ENCODE peak calls at places on chromosomes 12 and 14, in four cellular contexts. V is stomach, U is AG04450, X is right lobe of liver. F is an unnamed sample.

GRCh38 chr14:68794856-68795601 is 2.2 kb upstream of the ZFP36L1 start:
- DNase-seq in U (peak), X (peak), V (peak), F (no peak)

GRCh38 chr12:51549637-51550036 is 41.4 kb upstream of the SCN8A start:
- DNase-seq in V (no peak), X (no peak), U (no peak), F (no peak)

GRCh38 chr12:56766535-56766934 is 3.4 kb downstream of the HSD17B6 start:
- DNase-seq in X (no peak), V (no peak), U (no peak), F (no peak)

GRCh38 chr14:75497191-75497590 is 25.1 kb upstream of the BATF start:
- DNase-seq in X (no peak), V (no peak), U (no peak), F (no peak)

GRCh38 chr12:32870716-32871115 is 25.9 kb downstream of the PKP2 start:
- DNase-seq in U (no peak), V (no peak), X (no peak), F (no peak)

GRCh38 chr12:4153343-4153892 is 120.1 kb upstream of the CCND2 start:
- DNase-seq in X (no peak), U (no peak), V (no peak), F (no peak)

GRCh38 chr14:105060751-105061427 is 4.3 kb downstream of the GPR132 start:
- DNase-seq in V (peak), X (peak), U (no peak), F (no peak)

GRCh38 chr12:124369055-124369900 is 74.4 kb downstream of the RFLNA start:
- DNase-seq in V (peak), U (peak), X (peak), F (no peak)

GRCh38 chr12:113392988-113393579 is 10.6 kb downstream of the SDS start:
- DNase-seq in U (no peak), X (peak), V (no peak), F (no peak)

GRCh38 chr12:40300490-40300889 is 75.7 kb downstream of the LRRK2 start:
- DNase-seq in U (no peak), X (no peak), V (no peak), F (no peak)

GRCh38 chr14:41615011-41615595 is 8.4 kb downstream of the LRFN5 start:
- DNase-seq in X (no peak), U (no peak), V (no peak), F (no peak)
- H3K27ac ChIP-seq in X (no peak), U (no peak), V (no peak), F (no peak)

GRCh38 chr14:94853920-94854319 is 84.0 kb upstream of the GSC start:
- DNase-seq in X (no peak), V (no peak), U (no peak), F (no peak)
- H3K27ac ChIP-seq in X (no peak), V (no peak), U (no peak), F (no peak)

DNA sequence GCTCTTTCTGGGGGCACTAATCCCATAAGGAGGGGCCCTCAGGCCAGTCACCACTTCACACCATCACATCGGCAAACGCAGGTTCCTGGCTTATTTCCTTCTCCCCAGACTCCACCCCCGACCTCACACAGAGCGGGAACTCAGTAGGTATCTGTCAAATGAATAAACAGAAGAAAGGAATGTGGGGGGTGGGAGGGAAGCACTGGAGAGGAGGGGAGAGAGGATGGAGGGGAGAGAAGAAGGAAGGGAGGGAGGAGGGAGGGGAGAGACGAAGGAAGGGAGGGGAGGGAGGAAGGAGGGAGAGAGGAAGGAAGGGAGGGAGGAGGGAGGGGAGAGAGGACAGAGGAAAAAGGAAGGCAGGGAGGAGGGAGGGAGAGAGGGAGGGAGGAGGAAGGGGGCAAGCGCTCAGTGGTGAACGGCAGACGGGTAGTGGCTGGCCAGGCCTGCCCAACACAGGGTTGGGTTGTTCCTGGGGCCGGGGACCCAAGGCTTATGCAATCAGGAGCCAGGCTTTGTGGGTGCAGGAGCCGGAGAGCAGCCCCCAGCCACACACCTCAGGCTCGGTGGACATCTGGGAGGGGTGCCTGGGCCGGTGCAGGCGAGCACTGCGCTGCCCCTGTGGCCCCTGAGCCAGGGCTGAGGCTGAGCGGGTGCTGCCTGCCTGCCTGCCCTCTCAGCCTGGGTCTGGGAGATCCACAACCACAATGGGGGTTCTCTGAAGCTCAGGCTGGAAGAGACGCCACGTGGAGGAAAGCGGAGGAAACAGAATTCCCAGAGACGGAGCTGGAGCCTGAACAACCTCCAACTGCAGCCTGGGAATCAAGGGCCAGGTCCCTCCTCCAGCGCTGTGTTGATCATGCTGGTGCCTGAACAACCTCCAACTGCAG is 52.5 kb upstream of the FBRSL1 start:
- DNase-seq in V (no peak), U (no peak), X (no peak), F (no peak)
- H3K27ac ChIP-seq in V (no peak), U (no peak), X (no peak), F (no peak)

DNA sequence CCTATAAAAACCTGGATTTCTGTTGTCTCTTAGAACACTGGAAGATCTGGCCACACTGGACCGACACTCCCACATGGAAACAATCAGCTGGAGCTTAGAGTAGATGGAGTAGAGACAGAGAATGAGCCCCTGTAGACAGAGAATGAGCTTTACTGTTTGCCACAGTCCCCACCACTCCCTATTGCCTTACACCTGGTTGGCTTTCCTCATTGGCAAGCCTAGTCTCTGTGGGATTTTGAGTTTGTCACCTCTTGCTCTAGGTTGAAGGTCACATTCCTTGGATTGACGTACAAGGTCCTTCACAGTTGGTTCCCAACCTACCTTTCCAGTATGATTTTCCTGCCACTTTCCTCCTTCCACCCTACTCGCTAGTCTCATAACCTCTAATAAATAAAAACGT is 2.0 kb upstream of the HCAR1 start:
- DNase-seq in U (no peak), X (no peak), V (no peak), F (no peak)
- H3K27ac ChIP-seq in U (no peak), X (no peak), V (no peak), F (no peak)

GRCh38 chr14:93987376-93987775 is 9.7 kb upstream of the CCDC197 start:
- DNase-seq in X (no peak), U (no peak), V (no peak), F (no peak)
- H3K27ac ChIP-seq in X (no peak), U (no peak), V (no peak), F (no peak)

DNA sequence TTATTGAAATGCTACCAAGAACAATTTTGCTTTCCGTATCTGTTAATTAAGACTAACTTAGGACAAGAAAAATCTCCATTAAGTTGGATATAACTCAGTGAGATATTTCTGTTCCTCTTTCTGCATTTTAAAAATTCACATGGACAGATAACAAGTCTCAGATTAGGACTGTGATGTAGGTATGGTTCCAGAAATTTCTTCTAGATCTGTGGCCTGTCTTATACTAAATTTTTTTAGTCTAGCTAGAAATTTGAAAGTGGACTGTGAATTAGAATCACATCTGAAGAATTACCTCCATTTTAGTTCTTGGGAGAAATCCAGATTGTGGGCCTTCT is 41.6 kb downstream of the USP15 start:
- DNase-seq in U (no peak), V (no peak), X (no peak), F (no peak)
- H3K27ac ChIP-seq in U (no peak), V (no peak), X (no peak), F (no peak)

DNA sequence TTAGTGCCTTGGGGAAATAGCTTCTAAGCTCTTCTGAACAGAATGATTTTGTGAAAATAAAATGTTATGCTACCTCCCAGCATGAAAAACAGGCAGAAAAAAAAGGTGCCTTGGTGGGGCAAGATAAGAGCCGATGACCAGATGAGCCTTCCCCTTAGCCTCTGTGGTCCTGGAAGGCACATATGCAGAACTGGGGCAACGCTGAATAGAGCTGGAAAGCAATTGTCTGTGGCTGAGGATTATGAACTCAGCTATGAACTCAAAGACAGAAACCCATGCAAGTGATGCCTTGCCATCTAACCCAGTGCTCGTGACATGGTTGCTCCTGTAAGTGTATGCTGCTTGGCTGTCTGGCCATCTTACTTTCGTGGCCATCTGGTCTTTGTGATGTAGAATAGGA is 128.5 kb upstream of the FRMD6 start:
- DNase-seq in U (no peak), X (no peak), V (no peak), F (no peak)
- H3K27ac ChIP-seq in U (no peak), X (no peak), V (no peak), F (no peak)

GRCh38 chr14:24398298-24398942 is 383 bp upstream of the NYNRIN start:
- DNase-seq in V (no peak), X (no peak), U (no peak), F (no peak)
- H3K27ac ChIP-seq in V (peak), X (peak), U (no peak), F (peak)

GRCh38 chr12:116099664-116100432 is 177.6 kb downstream of the MED13L start:
- DNase-seq in U (no peak), V (no peak), X (no peak), F (no peak)
- H3K27ac ChIP-seq in U (no peak), V (no peak), X (no peak), F (no peak)

F was measured in epithelial cell of prostate.